ENCODE peak calls at places on chromosomes 4 and X, in ten cellular contexts. One of them, this sample, is unnamed.

GRCh38 chr4:173333658-173334084 is 487 bp downstream of the HMGB2 start:
- DNase-seq in RPMI7951: peak
- DNase-seq in KBM-7: no peak
- DNase-seq in glomerular endothelial cell: no peak
- DNase-seq in stimulated activated CD8-positive, alpha-beta memory T cell treated with anti-CD3 and anti-CD28 coated beads, Interleukin-2, amount 100 ng/mL, for 48 hours: peak
- DNase-seq in right cardiac atrium: peak
- DNase-seq in stimulated activated CD4-positive, alpha-beta T cell treated with anti-CD3 and anti-CD28 coated beads, Interleukin-15, amount 100 ng/mL, for 48 hours: peak
- DNase-seq in MG63: peak
- DNase-seq in activated CD8-positive, alpha-beta T cell treated with anti-CD3 and anti-CD28 coated beads for 36 hours: peak
- DNase-seq in cerebellum: peak
- DNase-seq in this sample: peak

GRCh38 chr4:156949373-156949814 is 22.2 kb downstream of the PDGFC start:
- DNase-seq in RPMI7951: peak
- DNase-seq in KBM-7: no peak
- DNase-seq in glomerular endothelial cell: peak
- DNase-seq in stimulated activated CD8-positive, alpha-beta memory T cell treated with anti-CD3 and anti-CD28 coated beads, Interleukin-2, amount 100 ng/mL, for 48 hours: no peak
- DNase-seq in right cardiac atrium: no peak
- DNase-seq in stimulated activated CD4-positive, alpha-beta T cell treated with anti-CD3 and anti-CD28 coated beads, Interleukin-15, amount 100 ng/mL, for 48 hours: no peak
- DNase-seq in MG63: no peak
- DNase-seq in activated CD8-positive, alpha-beta T cell treated with anti-CD3 and anti-CD28 coated beads for 36 hours: no peak
- DNase-seq in cerebellum: no peak
- DNase-seq in this sample: no peak

GRCh38 chr4:151530230-151530629 is 121.3 kb downstream of the FHIP1A start:
- DNase-seq in RPMI7951: no peak
- DNase-seq in KBM-7: no peak
- DNase-seq in glomerular endothelial cell: no peak
- DNase-seq in stimulated activated CD8-positive, alpha-beta memory T cell treated with anti-CD3 and anti-CD28 coated beads, Interleukin-2, amount 100 ng/mL, for 48 hours: no peak
- DNase-seq in right cardiac atrium: no peak
- DNase-seq in stimulated activated CD4-positive, alpha-beta T cell treated with anti-CD3 and anti-CD28 coated beads, Interleukin-15, amount 100 ng/mL, for 48 hours: no peak
- DNase-seq in MG63: no peak
- DNase-seq in activated CD8-positive, alpha-beta T cell treated with anti-CD3 and anti-CD28 coated beads for 36 hours: no peak
- DNase-seq in cerebellum: no peak
- DNase-seq in this sample: no peak

GRCh38 chr4:90209922-90210321 is 82.7 kb downstream of the CCSER1 start:
- DNase-seq in RPMI7951: no peak
- DNase-seq in KBM-7: no peak
- DNase-seq in glomerular endothelial cell: peak
- DNase-seq in stimulated activated CD8-positive, alpha-beta memory T cell treated with anti-CD3 and anti-CD28 coated beads, Interleukin-2, amount 100 ng/mL, for 48 hours: no peak
- DNase-seq in right cardiac atrium: no peak
- DNase-seq in stimulated activated CD4-positive, alpha-beta T cell treated with anti-CD3 and anti-CD28 coated beads, Interleukin-15, amount 100 ng/mL, for 48 hours: no peak
- DNase-seq in MG63: no peak
- DNase-seq in activated CD8-positive, alpha-beta T cell treated with anti-CD3 and anti-CD28 coated beads for 36 hours: no peak
- DNase-seq in cerebellum: no peak
- DNase-seq in this sample: no peak

GRCh38 chr4:95421869-95422268 is 126.9 kb downstream of the UNC5C start:
- DNase-seq in RPMI7951: no peak
- DNase-seq in KBM-7: no peak
- DNase-seq in glomerular endothelial cell: no peak
- DNase-seq in stimulated activated CD8-positive, alpha-beta memory T cell treated with anti-CD3 and anti-CD28 coated beads, Interleukin-2, amount 100 ng/mL, for 48 hours: no peak
- DNase-seq in right cardiac atrium: no peak
- DNase-seq in stimulated activated CD4-positive, alpha-beta T cell treated with anti-CD3 and anti-CD28 coated beads, Interleukin-15, amount 100 ng/mL, for 48 hours: no peak
- DNase-seq in MG63: no peak
- DNase-seq in activated CD8-positive, alpha-beta T cell treated with anti-CD3 and anti-CD28 coated beads for 36 hours: no peak
- DNase-seq in cerebellum: no peak
- DNase-seq in this sample: no peak

GRCh38 chrX:153886915-153887314 is 942 bp upstream of the L1CAM start:
- DNase-seq in RPMI7951: peak
- DNase-seq in KBM-7: no peak
- DNase-seq in glomerular endothelial cell: no peak
- DNase-seq in stimulated activated CD8-positive, alpha-beta memory T cell treated with anti-CD3 and anti-CD28 coated beads, Interleukin-2, amount 100 ng/mL, for 48 hours: no peak
- DNase-seq in right cardiac atrium: no peak
- DNase-seq in stimulated activated CD4-positive, alpha-beta T cell treated with anti-CD3 and anti-CD28 coated beads, Interleukin-15, amount 100 ng/mL, for 48 hours: no peak
- DNase-seq in MG63: no peak
- DNase-seq in activated CD8-positive, alpha-beta T cell treated with anti-CD3 and anti-CD28 coated beads for 36 hours: no peak
- DNase-seq in cerebellum: no peak
- DNase-seq in this sample: no peak

GRCh38 chr4:7224001-7224400 is 31.7 kb downstream of the SORCS2 start:
- DNase-seq in RPMI7951: no peak
- DNase-seq in KBM-7: no peak
- DNase-seq in glomerular endothelial cell: no peak
- DNase-seq in stimulated activated CD8-positive, alpha-beta memory T cell treated with anti-CD3 and anti-CD28 coated beads, Interleukin-2, amount 100 ng/mL, for 48 hours: no peak
- DNase-seq in right cardiac atrium: no peak
- DNase-seq in stimulated activated CD4-positive, alpha-beta T cell treated with anti-CD3 and anti-CD28 coated beads, Interleukin-15, amount 100 ng/mL, for 48 hours: no peak
- DNase-seq in MG63: no peak
- DNase-seq in activated CD8-positive, alpha-beta T cell treated with anti-CD3 and anti-CD28 coated beads for 36 hours: no peak
- DNase-seq in cerebellum: no peak
- DNase-seq in this sample: no peak

GRCh38 chr4:8657381-8657776 is 64.8 kb downstream of the CPZ start:
- DNase-seq in RPMI7951: no peak
- DNase-seq in KBM-7: no peak
- DNase-seq in glomerular endothelial cell: no peak
- DNase-seq in stimulated activated CD8-positive, alpha-beta memory T cell treated with anti-CD3 and anti-CD28 coated beads, Interleukin-2, amount 100 ng/mL, for 48 hours: no peak
- DNase-seq in right cardiac atrium: no peak
- DNase-seq in stimulated activated CD4-positive, alpha-beta T cell treated with anti-CD3 and anti-CD28 coated beads, Interleukin-15, amount 100 ng/mL, for 48 hours: no peak
- DNase-seq in MG63: no peak
- DNase-seq in activated CD8-positive, alpha-beta T cell treated with anti-CD3 and anti-CD28 coated beads for 36 hours: no peak
- DNase-seq in cerebellum: no peak
- DNase-seq in this sample: no peak

GRCh38 chr4:2301221-2301642 is 39.3 kb upstream of the MXD4 start:
- DNase-seq in RPMI7951: no peak
- DNase-seq in KBM-7: no peak
- DNase-seq in glomerular endothelial cell: no peak
- DNase-seq in stimulated activated CD8-positive, alpha-beta memory T cell treated with anti-CD3 and anti-CD28 coated beads, Interleukin-2, amount 100 ng/mL, for 48 hours: no peak
- DNase-seq in right cardiac atrium: no peak
- DNase-seq in stimulated activated CD4-positive, alpha-beta T cell treated with anti-CD3 and anti-CD28 coated beads, Interleukin-15, amount 100 ng/mL, for 48 hours: no peak
- DNase-seq in MG63: no peak
- DNase-seq in activated CD8-positive, alpha-beta T cell treated with anti-CD3 and anti-CD28 coated beads for 36 hours: no peak
- DNase-seq in cerebellum: peak
- DNase-seq in this sample: no peak

GRCh38 chrX:71105638-71106037 is 902 bp downstream of the CXorf65 start:
- DNase-seq in RPMI7951: no peak
- DNase-seq in KBM-7: no peak
- DNase-seq in glomerular endothelial cell: no peak
- DNase-seq in stimulated activated CD8-positive, alpha-beta memory T cell treated with anti-CD3 and anti-CD28 coated beads, Interleukin-2, amount 100 ng/mL, for 48 hours: no peak
- DNase-seq in right cardiac atrium: no peak
- DNase-seq in stimulated activated CD4-positive, alpha-beta T cell treated with anti-CD3 and anti-CD28 coated beads, Interleukin-15, amount 100 ng/mL, for 48 hours: no peak
- DNase-seq in MG63: no peak
- DNase-seq in activated CD8-positive, alpha-beta T cell treated with anti-CD3 and anti-CD28 coated beads for 36 hours: no peak
- DNase-seq in cerebellum: no peak
- DNase-seq in this sample: no peak

GRCh38 chr4:52658671-52659015 is 458 bp downstream of the USP46 start:
- DNase-seq in RPMI7951: no peak
- DNase-seq in KBM-7: no peak
- DNase-seq in glomerular endothelial cell: no peak
- DNase-seq in stimulated activated CD8-positive, alpha-beta memory T cell treated with anti-CD3 and anti-CD28 coated beads, Interleukin-2, amount 100 ng/mL, for 48 hours: no peak
- DNase-seq in right cardiac atrium: no peak
- DNase-seq in stimulated activated CD4-positive, alpha-beta T cell treated with anti-CD3 and anti-CD28 coated beads, Interleukin-15, amount 100 ng/mL, for 48 hours: no peak
- DNase-seq in MG63: no peak
- DNase-seq in activated CD8-positive, alpha-beta T cell treated with anti-CD3 and anti-CD28 coated beads for 36 hours: no peak
- DNase-seq in cerebellum: peak
- DNase-seq in this sample: no peak

GRCh38 chr4:128380306-128380705 is 92.7 kb upstream of the PGRMC2 start:
- DNase-seq in RPMI7951: no peak
- DNase-seq in KBM-7: no peak
- DNase-seq in glomerular endothelial cell: no peak
- DNase-seq in stimulated activated CD8-positive, alpha-beta memory T cell treated with anti-CD3 and anti-CD28 coated beads, Interleukin-2, amount 100 ng/mL, for 48 hours: no peak
- DNase-seq in right cardiac atrium: no peak
- DNase-seq in stimulated activated CD4-positive, alpha-beta T cell treated with anti-CD3 and anti-CD28 coated beads, Interleukin-15, amount 100 ng/mL, for 48 hours: no peak
- DNase-seq in MG63: no peak
- DNase-seq in activated CD8-positive, alpha-beta T cell treated with anti-CD3 and anti-CD28 coated beads for 36 hours: no peak
- DNase-seq in cerebellum: no peak
- DNase-seq in this sample: no peak

GRCh38 chr4:183407128-183407585 is 37.3 kb upstream of the CDKN2AIP start:
- DNase-seq in RPMI7951: peak
- DNase-seq in KBM-7: peak
- DNase-seq in glomerular endothelial cell: peak
- DNase-seq in stimulated activated CD8-positive, alpha-beta memory T cell treated with anti-CD3 and anti-CD28 coated beads, Interleukin-2, amount 100 ng/mL, for 48 hours: peak
- DNase-seq in right cardiac atrium: peak
- DNase-seq in stimulated activated CD4-positive, alpha-beta T cell treated with anti-CD3 and anti-CD28 coated beads, Interleukin-15, amount 100 ng/mL, for 48 hours: peak
- DNase-seq in MG63: peak
- DNase-seq in activated CD8-positive, alpha-beta T cell treated with anti-CD3 and anti-CD28 coated beads for 36 hours: peak
- DNase-seq in cerebellum: peak
- DNase-seq in this sample: peak

GRCh38 chr4:29423836-29424721 is 1296.1 kb upstream of the PCDH7 start:
- DNase-seq in RPMI7951: peak
- DNase-seq in KBM-7: no peak
- DNase-seq in glomerular endothelial cell: no peak
- DNase-seq in stimulated activated CD8-positive, alpha-beta memory T cell treated with anti-CD3 and anti-CD28 coated beads, Interleukin-2, amount 100 ng/mL, for 48 hours: no peak
- DNase-seq in right cardiac atrium: no peak
- DNase-seq in stimulated activated CD4-positive, alpha-beta T cell treated with anti-CD3 and anti-CD28 coated beads, Interleukin-15, amount 100 ng/mL, for 48 hours: no peak
- DNase-seq in MG63: peak
- DNase-seq in activated CD8-positive, alpha-beta T cell treated with anti-CD3 and anti-CD28 coated beads for 36 hours: no peak
- DNase-seq in cerebellum: no peak
- DNase-seq in this sample: no peak

GRCh38 chr4:5751918-5752802 is 41.2 kb downstream of the EVC start:
- DNase-seq in RPMI7951: peak
- DNase-seq in KBM-7: no peak
- DNase-seq in glomerular endothelial cell: no peak
- DNase-seq in stimulated activated CD8-positive, alpha-beta memory T cell treated with anti-CD3 and anti-CD28 coated beads, Interleukin-2, amount 100 ng/mL, for 48 hours: no peak
- DNase-seq in right cardiac atrium: no peak
- DNase-seq in stimulated activated CD4-positive, alpha-beta T cell treated with anti-CD3 and anti-CD28 coated beads, Interleukin-15, amount 100 ng/mL, for 48 hours: no peak
- DNase-seq in MG63: no peak
- DNase-seq in activated CD8-positive, alpha-beta T cell treated with anti-CD3 and anti-CD28 coated beads for 36 hours: no peak
- DNase-seq in cerebellum: no peak
- DNase-seq in this sample: peak

GRCh38 chr4:10020871-10021676 is at the start of gene SLC2A9:
- DNase-seq in RPMI7951: no peak
- DNase-seq in KBM-7: no peak
- DNase-seq in glomerular endothelial cell: no peak
- DNase-seq in stimulated activated CD8-positive, alpha-beta memory T cell treated with anti-CD3 and anti-CD28 coated beads, Interleukin-2, amount 100 ng/mL, for 48 hours: no peak
- DNase-seq in right cardiac atrium: peak
- DNase-seq in stimulated activated CD4-positive, alpha-beta T cell treated with anti-CD3 and anti-CD28 coated beads, Interleukin-15, amount 100 ng/mL, for 48 hours: no peak
- DNase-seq in MG63: no peak
- DNase-seq in activated CD8-positive, alpha-beta T cell treated with anti-CD3 and anti-CD28 coated beads for 36 hours: no peak
- DNase-seq in cerebellum: no peak
- DNase-seq in this sample: no peak

GRCh38 chr4:73419106-73420038 is 15.3 kb downstream of the ALB start:
- DNase-seq in RPMI7951: no peak
- DNase-seq in KBM-7: no peak
- DNase-seq in glomerular endothelial cell: no peak
- DNase-seq in stimulated activated CD8-positive, alpha-beta memory T cell treated with anti-CD3 and anti-CD28 coated beads, Interleukin-2, amount 100 ng/mL, for 48 hours: no peak
- DNase-seq in right cardiac atrium: no peak
- DNase-seq in stimulated activated CD4-positive, alpha-beta T cell treated with anti-CD3 and anti-CD28 coated beads, Interleukin-15, amount 100 ng/mL, for 48 hours: no peak
- DNase-seq in MG63: no peak
- DNase-seq in activated CD8-positive, alpha-beta T cell treated with anti-CD3 and anti-CD28 coated beads for 36 hours: no peak
- DNase-seq in cerebellum: no peak
- DNase-seq in this sample: no peak

GRCh38 chr4:10033191-10033881 is 12.0 kb upstream of the SLC2A9 start:
- DNase-seq in RPMI7951: peak
- DNase-seq in KBM-7: peak
- DNase-seq in glomerular endothelial cell: no peak
- DNase-seq in stimulated activated CD8-positive, alpha-beta memory T cell treated with anti-CD3 and anti-CD28 coated beads, Interleukin-2, amount 100 ng/mL, for 48 hours: no peak
- DNase-seq in right cardiac atrium: peak
- DNase-seq in stimulated activated CD4-positive, alpha-beta T cell treated with anti-CD3 and anti-CD28 coated beads, Interleukin-15, amount 100 ng/mL, for 48 hours: no peak
- DNase-seq in MG63: peak
- DNase-seq in activated CD8-positive, alpha-beta T cell treated with anti-CD3 and anti-CD28 coated beads for 36 hours: peak
- DNase-seq in cerebellum: no peak
- DNase-seq in this sample: no peak

GRCh38 chr4:152415980-152416379 is 119.9 kb downstream of the FBXW7 start:
- DNase-seq in RPMI7951: peak
- DNase-seq in KBM-7: no peak
- DNase-seq in glomerular endothelial cell: no peak
- DNase-seq in stimulated activated CD8-positive, alpha-beta memory T cell treated with anti-CD3 and anti-CD28 coated beads, Interleukin-2, amount 100 ng/mL, for 48 hours: no peak
- DNase-seq in right cardiac atrium: no peak
- DNase-seq in stimulated activated CD4-positive, alpha-beta T cell treated with anti-CD3 and anti-CD28 coated beads, Interleukin-15, amount 100 ng/mL, for 48 hours: no peak
- DNase-seq in MG63: no peak
- DNase-seq in activated CD8-positive, alpha-beta T cell treated with anti-CD3 and anti-CD28 coated beads for 36 hours: no peak
- DNase-seq in cerebellum: no peak
- DNase-seq in this sample: no peak

GRCh38 chr4:72974694-72975487 is 94.6 kb downstream of the COX18 start:
- DNase-seq in RPMI7951: no peak
- DNase-seq in KBM-7: peak
- DNase-seq in glomerular endothelial cell: no peak
- DNase-seq in stimulated activated CD8-positive, alpha-beta memory T cell treated with anti-CD3 and anti-CD28 coated beads, Interleukin-2, amount 100 ng/mL, for 48 hours: no peak
- DNase-seq in right cardiac atrium: no peak
- DNase-seq in stimulated activated CD4-positive, alpha-beta T cell treated with anti-CD3 and anti-CD28 coated beads, Interleukin-15, amount 100 ng/mL, for 48 hours: no peak
- DNase-seq in MG63: peak
- DNase-seq in activated CD8-positive, alpha-beta T cell treated with anti-CD3 and anti-CD28 coated beads for 36 hours: no peak
- DNase-seq in cerebellum: no peak
- DNase-seq in this sample: no peak

GRCh38 chrX:17547658-17548057 is 172.7 kb downstream of the NHS start:
- DNase-seq in RPMI7951: peak
- DNase-seq in KBM-7: peak
- DNase-seq in glomerular endothelial cell: peak
- DNase-seq in stimulated activated CD8-positive, alpha-beta memory T cell treated with anti-CD3 and anti-CD28 coated beads, Interleukin-2, amount 100 ng/mL, for 48 hours: no peak
- DNase-seq in right cardiac atrium: peak
- DNase-seq in stimulated activated CD4-positive, alpha-beta T cell treated with anti-CD3 and anti-CD28 coated beads, Interleukin-15, amount 100 ng/mL, for 48 hours: no peak
- DNase-seq in MG63: peak
- DNase-seq in activated CD8-positive, alpha-beta T cell treated with anti-CD3 and anti-CD28 coated beads for 36 hours: no peak
- DNase-seq in cerebellum: no peak
- DNase-seq in this sample: no peak

GRCh38 chr4:168900080-168900479 is 110.0 kb downstream of the CBR4 start:
- DNase-seq in RPMI7951: no peak
- DNase-seq in KBM-7: no peak
- DNase-seq in glomerular endothelial cell: no peak
- DNase-seq in stimulated activated CD8-positive, alpha-beta memory T cell treated with anti-CD3 and anti-CD28 coated beads, Interleukin-2, amount 100 ng/mL, for 48 hours: no peak
- DNase-seq in right cardiac atrium: peak
- DNase-seq in stimulated activated CD4-positive, alpha-beta T cell treated with anti-CD3 and anti-CD28 coated beads, Interleukin-15, amount 100 ng/mL, for 48 hours: no peak
- DNase-seq in MG63: no peak
- DNase-seq in activated CD8-positive, alpha-beta T cell treated with anti-CD3 and anti-CD28 coated beads for 36 hours: no peak
- DNase-seq in cerebellum: no peak
- DNase-seq in this sample: no peak

GRCh38 chr4:185283723-185284122 is 74.3 kb downstream of the SNX25 start:
- DNase-seq in RPMI7951: no peak
- DNase-seq in KBM-7: no peak
- DNase-seq in glomerular endothelial cell: no peak
- DNase-seq in stimulated activated CD8-positive, alpha-beta memory T cell treated with anti-CD3 and anti-CD28 coated beads, Interleukin-2, amount 100 ng/mL, for 48 hours: no peak
- DNase-seq in right cardiac atrium: no peak
- DNase-seq in stimulated activated CD4-positive, alpha-beta T cell treated with anti-CD3 and anti-CD28 coated beads, Interleukin-15, amount 100 ng/mL, for 48 hours: no peak
- DNase-seq in MG63: no peak
- DNase-seq in activated CD8-positive, alpha-beta T cell treated with anti-CD3 and anti-CD28 coated beads for 36 hours: no peak
- DNase-seq in cerebellum: no peak
- DNase-seq in this sample: no peak

GRCh38 chrX:2150722-2151121 is 350.1 kb downstream of the DHRSX start:
- DNase-seq in RPMI7951: no peak
- DNase-seq in KBM-7: no peak
- DNase-seq in glomerular endothelial cell: no peak
- DNase-seq in stimulated activated CD8-positive, alpha-beta memory T cell treated with anti-CD3 and anti-CD28 coated beads, Interleukin-2, amount 100 ng/mL, for 48 hours: no peak
- DNase-seq in right cardiac atrium: no peak
- DNase-seq in stimulated activated CD4-positive, alpha-beta T cell treated with anti-CD3 and anti-CD28 coated beads, Interleukin-15, amount 100 ng/mL, for 48 hours: no peak
- DNase-seq in MG63: no peak
- DNase-seq in activated CD8-positive, alpha-beta T cell treated with anti-CD3 and anti-CD28 coated beads for 36 hours: no peak
- DNase-seq in cerebellum: no peak
- DNase-seq in this sample: no peak

GRCh38 chrX:139766545-139766983 is 58.6 kb upstream of the MCF2 start:
- DNase-seq in RPMI7951: no peak
- DNase-seq in KBM-7: peak
- DNase-seq in glomerular endothelial cell: no peak
- DNase-seq in stimulated activated CD8-positive, alpha-beta memory T cell treated with anti-CD3 and anti-CD28 coated beads, Interleukin-2, amount 100 ng/mL, for 48 hours: peak
- DNase-seq in right cardiac atrium: no peak
- DNase-seq in stimulated activated CD4-positive, alpha-beta T cell treated with anti-CD3 and anti-CD28 coated beads, Interleukin-15, amount 100 ng/mL, for 48 hours: peak
- DNase-seq in MG63: no peak
- DNase-seq in activated CD8-positive, alpha-beta T cell treated with anti-CD3 and anti-CD28 coated beads for 36 hours: peak
- DNase-seq in cerebellum: no peak
- DNase-seq in this sample: no peak

GRCh38 chr4:87193958-87194675 is 26.3 kb downstream of the KLHL8 start:
- DNase-seq in RPMI7951: no peak
- DNase-seq in KBM-7: no peak
- DNase-seq in glomerular endothelial cell: no peak
- DNase-seq in stimulated activated CD8-positive, alpha-beta memory T cell treated with anti-CD3 and anti-CD28 coated beads, Interleukin-2, amount 100 ng/mL, for 48 hours: no peak
- DNase-seq in right cardiac atrium: no peak
- DNase-seq in stimulated activated CD4-positive, alpha-beta T cell treated with anti-CD3 and anti-CD28 coated beads, Interleukin-15, amount 100 ng/mL, for 48 hours: no peak
- DNase-seq in MG63: no peak
- DNase-seq in activated CD8-positive, alpha-beta T cell treated with anti-CD3 and anti-CD28 coated beads for 36 hours: no peak
- DNase-seq in cerebellum: no peak
- DNase-seq in this sample: no peak

GRCh38 chr4:120821986-120822385 is 100.5 kb downstream of the PRDM5 start:
- DNase-seq in RPMI7951: no peak
- DNase-seq in KBM-7: no peak
- DNase-seq in glomerular endothelial cell: no peak
- DNase-seq in stimulated activated CD8-positive, alpha-beta memory T cell treated with anti-CD3 and anti-CD28 coated beads, Interleukin-2, amount 100 ng/mL, for 48 hours: no peak
- DNase-seq in right cardiac atrium: peak
- DNase-seq in stimulated activated CD4-positive, alpha-beta T cell treated with anti-CD3 and anti-CD28 coated beads, Interleukin-15, amount 100 ng/mL, for 48 hours: no peak
- DNase-seq in MG63: no peak
- DNase-seq in activated CD8-positive, alpha-beta T cell treated with anti-CD3 and anti-CD28 coated beads for 36 hours: no peak
- DNase-seq in cerebellum: no peak
- DNase-seq in this sample: no peak

This sample was measured in neural progenitor cell.